ENCODE peak calls at places on chromosomes 2 and 18, in seven cellular contexts. One of them, this sample, is unnamed.

GRCh38 chr2:80454628-80455027 is 150.1 kb upstream of the LRRTM1 start:
- DNase-seq in stomach: no peak
- DNase-seq in CD8-positive, alpha-beta memory T cell: no peak
- DNase-seq in transverse colon: no peak
- DNase-seq in HCT116: no peak
- DNase-seq in psoas muscle: peak; percentile 14
- DNase-seq in breast epithelium: no peak
- DNase-seq in this sample: no peak

GRCh38 chr2:229043681-229044080 is 227.4 kb downstream of the PID1 start:
- DNase-seq in transverse colon: no peak
- DNase-seq in HCT116: no peak
- DNase-seq in CD8-positive, alpha-beta memory T cell: no peak
- DNase-seq in psoas muscle: no peak
- DNase-seq in stomach: no peak
- DNase-seq in breast epithelium: no peak
- DNase-seq in this sample: no peak

GRCh38 chr2:66370824-66371223 is 64.1 kb upstream of the MEIS1 start:
- DNase-seq in transverse colon: no peak
- DNase-seq in HCT116: no peak
- DNase-seq in breast epithelium: no peak
- DNase-seq in psoas muscle: no peak
- DNase-seq in CD8-positive, alpha-beta memory T cell: no peak
- DNase-seq in stomach: no peak
- DNase-seq in this sample: no peak

GRCh38 chr18:2134364-2134763 is 436.9 kb downstream of the METTL4 start:
- DNase-seq in breast epithelium: no peak
- DNase-seq in transverse colon: no peak
- DNase-seq in HCT116: no peak
- DNase-seq in stomach: no peak
- DNase-seq in CD8-positive, alpha-beta memory T cell: no peak
- DNase-seq in psoas muscle: no peak
- DNase-seq in this sample: no peak

GRCh38 chr2:142531375-142531774 is 346.1 kb upstream of the KYNU start:
- DNase-seq in psoas muscle: no peak
- DNase-seq in breast epithelium: no peak
- DNase-seq in stomach: no peak
- DNase-seq in CD8-positive, alpha-beta memory T cell: no peak
- DNase-seq in transverse colon: no peak
- DNase-seq in HCT116: peak; percentile 18
- DNase-seq in this sample: peak; percentile 13

GRCh38 chr2:168246483-168247340 is 683 bp downstream of the STK39 start:
- DNase-seq in HCT116: no peak
- DNase-seq in psoas muscle: peak; percentile 66
- DNase-seq in breast epithelium: peak; percentile 72
- DNase-seq in CD8-positive, alpha-beta memory T cell: peak; percentile 84
- DNase-seq in transverse colon: peak; percentile 82
- DNase-seq in stomach: peak; percentile 87
- DNase-seq in this sample: peak; percentile 41

GRCh38 chr18:68861365-68861764 is 63.5 kb downstream of the CCDC102B start:
- DNase-seq in CD8-positive, alpha-beta memory T cell: no peak
- DNase-seq in transverse colon: no peak
- DNase-seq in psoas muscle: no peak
- DNase-seq in HCT116: no peak
- DNase-seq in breast epithelium: no peak
- DNase-seq in stomach: no peak
- DNase-seq in this sample: no peak

GRCh38 chr2:117603569-117603968 is 210.9 kb upstream of the DDX18 start:
- DNase-seq in HCT116: no peak
- DNase-seq in psoas muscle: no peak
- DNase-seq in transverse colon: no peak
- DNase-seq in CD8-positive, alpha-beta memory T cell: no peak
- DNase-seq in stomach: no peak
- DNase-seq in breast epithelium: no peak
- DNase-seq in this sample: no peak

GRCh38 chr2:24945907-24946306 is 25.8 kb downstream of the DNAJC27 start:
- DNase-seq in stomach: no peak
- DNase-seq in transverse colon: no peak
- DNase-seq in breast epithelium: no peak
- DNase-seq in HCT116: no peak
- DNase-seq in psoas muscle: no peak
- DNase-seq in CD8-positive, alpha-beta memory T cell: no peak
- DNase-seq in this sample: peak; percentile 44

GRCh38 chr2:203225423-203226039 is 13.3 kb upstream of the CYP20A1 start:
- DNase-seq in transverse colon: no peak
- DNase-seq in psoas muscle: no peak
- DNase-seq in CD8-positive, alpha-beta memory T cell: peak; percentile 15
- DNase-seq in breast epithelium: no peak
- DNase-seq in HCT116: peak; percentile 13
- DNase-seq in stomach: no peak
- DNase-seq in this sample: no peak

GRCh38 chr2:3102915-3103569 is 274.6 kb downstream of the EIPR1 start:
- DNase-seq in breast epithelium: no peak
- DNase-seq in CD8-positive, alpha-beta memory T cell: no peak
- DNase-seq in transverse colon: no peak
- DNase-seq in psoas muscle: no peak
- DNase-seq in HCT116: no peak
- DNase-seq in stomach: no peak
- DNase-seq in this sample: no peak

GRCh38 chr2:20108655-20109396 is 57.4 kb upstream of the LAPTM4A start:
- DNase-seq in CD8-positive, alpha-beta memory T cell: no peak
- DNase-seq in psoas muscle: no peak
- DNase-seq in HCT116: no peak
- DNase-seq in breast epithelium: no peak
- DNase-seq in transverse colon: peak; percentile 28
- DNase-seq in stomach: no peak
- DNase-seq in this sample: no peak

GRCh38 chr2:232458661-232459418 is 2.9 kb downstream of the ALPI start:
- DNase-seq in CD8-positive, alpha-beta memory T cell: no peak
- DNase-seq in stomach: no peak
- DNase-seq in transverse colon: no peak
- DNase-seq in psoas muscle: no peak
- DNase-seq in HCT116: no peak
- DNase-seq in breast epithelium: no peak
- DNase-seq in this sample: no peak

GRCh38 chr2:3480352-3481010 is 38.9 kb downstream of the ADI1 start:
- DNase-seq in HCT116: no peak
- DNase-seq in CD8-positive, alpha-beta memory T cell: no peak
- DNase-seq in stomach: peak; percentile 78
- DNase-seq in psoas muscle: no peak
- DNase-seq in breast epithelium: no peak
- DNase-seq in transverse colon: peak; percentile 93
- DNase-seq in this sample: no peak

GRCh38 chr2:127674241-127675209 is 805 bp downstream of the LIMS2 start:
- DNase-seq in CD8-positive, alpha-beta memory T cell: no peak
- DNase-seq in transverse colon: no peak
- DNase-seq in breast epithelium: peak; percentile 54
- DNase-seq in HCT116: no peak
- DNase-seq in psoas muscle: peak; percentile 48
- DNase-seq in stomach: peak; percentile 25
- DNase-seq in this sample: no peak

DNA sequence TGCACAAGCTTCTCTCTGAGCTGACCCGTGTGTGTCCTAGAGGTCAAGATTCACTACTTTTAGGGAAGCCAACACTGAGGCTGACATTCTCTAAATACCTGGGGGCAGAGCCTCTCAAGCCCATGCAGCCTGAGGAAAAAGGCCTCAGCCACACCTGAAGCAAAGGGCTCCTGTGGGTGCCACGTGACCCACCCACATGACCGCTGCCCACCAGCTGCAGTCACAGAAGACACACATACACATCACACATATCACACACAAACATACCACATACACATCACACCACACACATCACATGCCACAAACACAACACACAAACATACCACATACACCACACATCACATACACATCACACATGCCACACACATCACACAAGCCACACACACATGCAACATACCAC is 14.6 kb downstream of the TMEM177 start:
- DNase-seq in breast epithelium: no peak
- DNase-seq in CD8-positive, alpha-beta memory T cell: no peak
- DNase-seq in transverse colon: no peak
- DNase-seq in HCT116: no peak
- DNase-seq in stomach: no peak
- DNase-seq in psoas muscle: no peak
- DNase-seq in this sample: no peak
- H3K4me1 ChIP-seq in breast epithelium: peaks cover 4% of the 10 kb centered on the region
- H3K4me1 ChIP-seq in CD8-positive, alpha-beta memory T cell: peaks cover 48% of the 10 kb centered on the region
- H3K4me1 ChIP-seq in transverse colon: peaks cover 16% of the 10 kb centered on the region
- H3K4me1 ChIP-seq in HCT116: no peaks in the 10 kb centered on the region
- H3K4me1 ChIP-seq in stomach: peaks cover 16% of the 10 kb centered on the region
- H3K4me1 ChIP-seq in psoas muscle: peaks cover 5% of the 10 kb centered on the region
- H3K4me1 ChIP-seq in this sample: peaks cover 4% of the 10 kb centered on the region

DNA sequence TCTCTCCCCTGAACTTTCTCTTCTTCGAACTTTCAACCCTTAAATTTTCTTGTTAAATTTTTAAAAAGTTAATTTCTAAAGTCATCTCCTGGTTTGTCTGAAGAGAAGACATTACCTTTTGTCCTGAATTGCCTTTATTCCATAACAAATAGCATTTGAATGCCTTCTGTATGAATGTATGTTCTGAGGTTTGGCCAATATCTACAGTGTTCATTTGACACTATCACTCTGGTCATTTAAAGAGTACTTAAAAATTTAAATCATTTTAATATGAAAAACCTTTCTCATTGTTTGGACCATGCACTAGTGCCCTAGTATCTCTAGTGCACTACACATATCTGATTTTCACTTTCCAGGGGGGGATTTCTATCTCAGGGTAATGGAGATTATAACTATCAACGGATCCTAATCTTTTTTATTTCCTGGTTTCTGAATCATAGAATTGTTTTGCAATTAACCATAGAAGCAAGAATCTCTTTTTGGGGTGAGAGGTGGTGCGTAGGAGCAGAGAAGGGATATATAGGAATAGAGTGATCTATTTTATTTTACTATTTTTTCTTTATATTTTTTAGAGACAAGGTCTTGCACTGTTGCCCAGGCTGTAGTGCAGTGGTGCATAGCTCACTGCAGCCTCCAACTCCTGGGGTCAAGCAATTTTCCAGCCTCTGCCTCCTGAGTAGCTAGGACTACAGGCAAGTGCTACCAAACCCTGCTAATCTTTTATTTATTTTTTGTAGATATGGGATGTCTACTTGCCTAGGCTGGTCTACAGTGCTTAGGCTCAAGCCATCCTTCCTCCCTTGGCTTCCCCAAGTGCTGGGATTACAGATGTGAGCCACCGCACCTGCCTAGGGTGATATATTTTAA is 25.5 kb downstream of the TANC1 start:
- DNase-seq in transverse colon: no peak
- DNase-seq in breast epithelium: no peak
- DNase-seq in stomach: no peak
- DNase-seq in HCT116: no peak
- DNase-seq in psoas muscle: no peak
- DNase-seq in CD8-positive, alpha-beta memory T cell: no peak
- DNase-seq in this sample: no peak
- H3K27ac ChIP-seq in transverse colon: no peak overlapping the region
- H3K27ac ChIP-seq in breast epithelium: no peak overlapping the region
- H3K27ac ChIP-seq in stomach: no peak overlapping the region
- H3K27ac ChIP-seq in HCT116: no peak overlapping the region
- H3K27ac ChIP-seq in psoas muscle: no peak overlapping the region
- H3K27ac ChIP-seq in CD8-positive, alpha-beta memory T cell: no peak overlapping the region
- H3K27ac ChIP-seq in this sample: no peak overlapping the region

GRCh38 chr2:195628666-195629065 is 28.4 kb upstream of the SLC39A10 start:
- DNase-seq in breast epithelium: no peak
- DNase-seq in stomach: no peak
- DNase-seq in transverse colon: no peak
- DNase-seq in psoas muscle: no peak
- DNase-seq in HCT116: no peak
- DNase-seq in CD8-positive, alpha-beta memory T cell: no peak
- DNase-seq in this sample: no peak
- H3K27me3 ChIP-seq in breast epithelium: no peaks in the 10 kb centered on the region
- H3K27me3 ChIP-seq in stomach: no peaks in the 10 kb centered on the region
- H3K27me3 ChIP-seq in transverse colon: no peaks in the 10 kb centered on the region
- H3K27me3 ChIP-seq in psoas muscle: no peaks in the 10 kb centered on the region
- H3K27me3 ChIP-seq in HCT116: no peaks in the 10 kb centered on the region
- H3K27me3 ChIP-seq in CD8-positive, alpha-beta memory T cell: no peaks in the 10 kb centered on the region
- H3K27me3 ChIP-seq in this sample: no peaks in the 10 kb centered on the region

GRCh38 chr2:218891275-218892135 is 10.9 kb downstream of the WNT10A start:
- DNase-seq in breast epithelium: no peak
- DNase-seq in psoas muscle: no peak
- DNase-seq in transverse colon: no peak
- DNase-seq in stomach: no peak
- DNase-seq in HCT116: no peak
- DNase-seq in CD8-positive, alpha-beta memory T cell: no peak
- DNase-seq in this sample: no peak
- H3K4me1 ChIP-seq in breast epithelium: no peaks in the 10 kb centered on the region
- H3K4me1 ChIP-seq in psoas muscle: peaks cover 6% of the 10 kb centered on the region
- H3K4me1 ChIP-seq in transverse colon: peaks cover 18% of the 10 kb centered on the region
- H3K4me1 ChIP-seq in stomach: peaks cover 19% of the 10 kb centered on the region
- H3K4me1 ChIP-seq in HCT116: peaks cover 48% of the 10 kb centered on the region
- H3K4me1 ChIP-seq in CD8-positive, alpha-beta memory T cell: peaks cover 45% of the 10 kb centered on the region
- H3K4me1 ChIP-seq in this sample: peaks cover 40% of the 10 kb centered on the region

DNA sequence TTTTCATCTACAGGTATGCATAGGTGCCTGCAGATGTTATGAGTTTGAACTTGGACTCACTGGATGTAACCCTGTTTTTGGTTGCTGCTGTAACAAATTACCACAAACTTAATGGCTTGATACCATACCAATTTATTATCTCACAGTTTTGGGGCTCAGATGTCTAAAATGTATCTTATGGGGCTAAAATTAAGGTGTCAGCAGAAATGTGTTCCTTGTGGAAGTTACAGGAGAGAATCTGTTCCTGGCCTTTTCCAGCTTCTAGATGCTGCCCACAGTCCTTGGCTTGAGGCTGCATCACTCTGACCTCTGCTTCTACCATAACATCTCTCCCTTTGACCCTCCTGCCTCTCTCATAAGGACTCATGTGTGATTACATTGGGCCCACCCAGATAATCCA is 47.6 kb downstream of the POLE4 start:
- DNase-seq in transverse colon: no peak
- DNase-seq in breast epithelium: no peak
- DNase-seq in HCT116: no peak
- DNase-seq in stomach: no peak
- DNase-seq in psoas muscle: no peak
- DNase-seq in CD8-positive, alpha-beta memory T cell: no peak
- DNase-seq in this sample: no peak
- H3K27ac ChIP-seq in transverse colon: no peak overlapping the region
- H3K27ac ChIP-seq in breast epithelium: no peak overlapping the region
- H3K27ac ChIP-seq in HCT116: no peak overlapping the region
- H3K27ac ChIP-seq in stomach: no peak overlapping the region
- H3K27ac ChIP-seq in psoas muscle: no peak overlapping the region
- H3K27ac ChIP-seq in CD8-positive, alpha-beta memory T cell: no peak overlapping the region
- H3K27ac ChIP-seq in this sample: no peak overlapping the region

DNA sequence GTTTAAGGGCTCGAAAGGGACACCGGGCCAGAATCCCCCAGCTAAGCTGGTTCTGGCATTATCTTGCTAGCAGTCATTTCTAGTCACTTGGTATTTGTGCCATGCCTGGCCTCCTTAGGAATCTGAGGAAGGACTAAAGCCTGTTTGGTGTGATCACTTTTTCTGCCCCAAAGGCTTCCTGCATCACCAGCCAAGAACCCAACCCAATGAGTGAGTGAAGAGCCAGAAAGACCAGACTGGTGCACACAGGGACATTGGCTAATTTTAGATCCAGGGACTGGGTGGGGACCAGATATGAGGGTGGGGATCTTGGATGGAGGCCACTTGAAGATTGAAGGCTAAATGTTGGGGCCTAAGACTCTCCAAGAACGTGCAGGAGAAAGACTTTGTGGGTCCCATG is 411.9 kb upstream of the TNP1 start:
- DNase-seq in stomach: no peak
- DNase-seq in HCT116: no peak
- DNase-seq in psoas muscle: no peak
- DNase-seq in breast epithelium: no peak
- DNase-seq in CD8-positive, alpha-beta memory T cell: no peak
- DNase-seq in transverse colon: no peak
- DNase-seq in this sample: no peak
- H3K27me3 ChIP-seq in stomach: no peaks in the 10 kb centered on the region
- H3K27me3 ChIP-seq in HCT116: peaks cover 16% of the 10 kb centered on the region
- H3K27me3 ChIP-seq in psoas muscle: no peaks in the 10 kb centered on the region
- H3K27me3 ChIP-seq in breast epithelium: no peaks in the 10 kb centered on the region
- H3K27me3 ChIP-seq in CD8-positive, alpha-beta memory T cell: no peaks in the 10 kb centered on the region
- H3K27me3 ChIP-seq in transverse colon: no peaks in the 10 kb centered on the region
- H3K27me3 ChIP-seq in this sample: no peaks in the 10 kb centered on the region